ENCODE peak calls at places on chromosomes 4 and X, in eight cellular contexts. W is AG09309; D is activated CD4-positive, alpha-beta T cell treated with anti-CD3 and anti-CD28 coated beads, Interleukin-2, amount 10 ng/mL, durations not matched to agents 7 days and 5 days; G is H9; P is stimulated activated CD4-positive, alpha-beta T cell treated with anti-CD3 and anti-CD28 coated beads, Interleukin-4, amount 100 ng/mL, for 1 hour; J is neural crest cell; Z is activated B cell treated with CpG ODN at 0.5 μM for 24 hours; M is dorsolateral prefrontal cortex. X is an unnamed sample.

GRCh38 chrX:129347291-129347690 is 176.0 kb downstream of the SMARCA1 start:
- DNase-seq in Z (no peak), M (no peak), P (no peak), G (peak), J (no peak), D (no peak), W (no peak), X (no peak)

GRCh38 chr4:147761218-147761883 is 29.5 kb downstream of the ARHGAP10 start:
- DNase-seq in Z (no peak), D (no peak), W (no peak), J (no peak), P (no peak), M (no peak), G (no peak), X (no peak)

GRCh38 chr4:721261-722171 is 15.9 kb downstream of the PCGF3 start:
- DNase-seq in W (no peak), Z (no peak), G (no peak), D (no peak), M (no peak), P (no peak), J (no peak), X (no peak)

GRCh38 chr4:183838987-183839712 is 66.0 kb upstream of the STOX2 start:
- DNase-seq in W (no peak), Z (no peak), M (no peak), J (no peak), G (no peak), D (no peak), P (no peak), X (no peak)

GRCh38 chr4:27836505-27836904 is 975.9 kb downstream of the STIM2 start:
- DNase-seq in D (no peak), G (no peak), P (no peak), Z (no peak), W (no peak), J (no peak), M (no peak), X (no peak)

GRCh38 chr4:110361921-110362320 is 114.0 kb upstream of the ENPEP start:
- DNase-seq in Z (no peak), G (no peak), W (no peak), P (no peak), J (no peak), M (no peak), D (no peak), X (peak)

GRCh38 chrX:128816919-128817318 is 706.4 kb downstream of the SMARCA1 start:
- DNase-seq in Z (no peak), J (peak), W (no peak), P (no peak), D (no peak), G (peak), M (no peak), X (no peak)

GRCh38 chr4:79181190-79181589 is 144.7 kb downstream of the NAA11 start:
- DNase-seq in J (no peak), M (no peak), G (no peak), Z (no peak), D (no peak), P (no peak), W (no peak), X (no peak)

GRCh38 chr4:76984127-76984526 is 34.6 kb downstream of the SEPTIN11 start:
- DNase-seq in M (no peak), D (no peak), J (no peak), G (no peak), P (no peak), Z (no peak), W (no peak), X (no peak)

GRCh38 chr4:71396382-71396781 is 57.6 kb downstream of the SLC4A4 start:
- DNase-seq in D (no peak), J (no peak), Z (no peak), P (no peak), M (no peak), G (no peak), W (peak), X (no peak)

GRCh38 chr4:40475609-40476008 is 140.5 kb downstream of the CHRNA9 start:
- DNase-seq in G (no peak), Z (no peak), P (no peak), W (no peak), M (no peak), J (no peak), D (no peak), X (no peak)

GRCh38 chr4:76078033-76078613 is 3.6 kb downstream of the ART3 start:
- DNase-seq in P (no peak), M (no peak), W (no peak), J (no peak), G (no peak), Z (no peak), D (no peak), X (no peak)

GRCh38 chr4:145557720-145558119 is 61.5 kb upstream of the MMAA start:
- DNase-seq in Z (no peak), M (no peak), D (peak), J (peak), W (peak), P (peak), G (peak), X (peak)

GRCh38 chrX:47749185-47749967 is 87.3 kb upstream of the ZNF81 start:
- DNase-seq in M (no peak), Z (no peak), P (no peak), G (no peak), J (no peak), W (no peak), D (no peak), X (no peak)

GRCh38 chrX:8971116-8971515 is 62.8 kb downstream of the FAM9B start:
- DNase-seq in W (no peak), M (no peak), G (no peak), Z (no peak), P (no peak), J (no peak), D (peak), X (no peak)

GRCh38 chr4:113809313-113809712 is 47.8 kb upstream of the CAMK2D start:
- DNase-seq in J (no peak), W (no peak), M (no peak), G (no peak), P (no peak), Z (no peak), D (no peak), X (no peak)

GRCh38 chr4:23934915-23935314 is 45.1 kb upstream of the PPARGC1A start:
- DNase-seq in Z (no peak), W (peak), J (no peak), P (no peak), G (no peak), D (no peak), M (no peak), X (no peak)

GRCh38 chr4:113919611-113920010 is 59.8 kb downstream of the ARSJ start:
- DNase-seq in G (no peak), Z (no peak), P (no peak), D (no peak), J (no peak), M (no peak), W (no peak), X (no peak)

GRCh38 chr4:124684301-124684700 is 28.2 kb downstream of the ANKRD50 start:
- DNase-seq in P (no peak), Z (no peak), M (no peak), G (no peak), D (no peak), W (no peak), J (no peak), X (no peak)

GRCh38 chr4:1052231-1052671 is 40.8 kb downstream of the FGFRL1 start:
- DNase-seq in D (no peak), J (no peak), G (peak), M (no peak), P (no peak), W (no peak), Z (peak), X (no peak)

GRCh38 chrX:82081027-82081426 is 879.1 kb downstream of the SH3BGRL start:
- DNase-seq in W (no peak), Z (no peak), D (no peak), G (no peak), J (no peak), P (no peak), M (no peak), X (no peak)

GRCh38 chrX:70481871-70482270 is 37.2 kb downstream of the DLG3 start:
- DNase-seq in Z (no peak), J (no peak), G (no peak), D (no peak), M (no peak), W (no peak), P (no peak), X (no peak)

GRCh38 chrX:118116308-118117068 is at the start of gene KLHL13:
- DNase-seq in W (no peak), G (peak), J (peak), P (peak), D (peak), M (peak), Z (no peak), X (peak)

GRCh38 chrX:40570346-40571093 is 10.2 kb upstream of the ATP6AP2 start:
- DNase-seq in D (peak), M (no peak), W (no peak), J (no peak), G (no peak), Z (peak), P (peak), X (peak)

GRCh38 chr4:98749206-98749605 is 90.8 kb upstream of the TSPAN5 start:
- DNase-seq in G (no peak), J (no peak), M (no peak), Z (no peak), D (no peak), P (no peak), W (no peak), X (no peak)

GRCh38 chrX:117751155-117751554 is 365.5 kb downstream of the KLHL13 start:
- DNase-seq in W (no peak), D (no peak), M (no peak), Z (no peak), G (no peak), P (no peak), J (no peak), X (no peak)

GRCh38 chr4:105389167-105389566 is 84.7 kb downstream of the PPA2 start:
- DNase-seq in W (peak), D (no peak), G (no peak), Z (no peak), P (no peak), M (no peak), J (no peak), X (no peak)

GRCh38 chr4:7399433-7400234 is 35.1 kb downstream of the PSAPL1 start:
- DNase-seq in W (no peak), J (no peak), D (no peak), Z (no peak), G (no peak), M (no peak), P (no peak), X (no peak)

GRCh38 chrX:68995386-68995779 is 166.6 kb downstream of the EFNB1 start:
- DNase-seq in J (no peak), D (no peak), G (no peak), M (no peak), P (no peak), Z (no peak), W (no peak), X (no peak)

GRCh38 chrX:103520391-103520790 is 1.1 kb upstream of the RAB40A start:
- DNase-seq in W (no peak), J (no peak), G (no peak), M (no peak), D (no peak), Z (no peak), P (no peak), X (no peak)

GRCh38 chr4:54102747-54103146 is 2.8 kb downstream of the GSX2 start:
- DNase-seq in D (no peak), M (no peak), Z (no peak), W (no peak), J (no peak), P (no peak), G (no peak), X (no peak)

GRCh38 chrX:12657433-12657832 is 133.8 kb upstream of the PRPS2 start:
- DNase-seq in D (no peak), J (no peak), P (no peak), M (no peak), Z (no peak), W (no peak), G (no peak), X (no peak)

GRCh38 chrX:45601052-45601451 is 400.4 kb upstream of the DIPK2B start:
- DNase-seq in G (peak), Z (no peak), P (no peak), M (no peak), D (no peak), J (no peak), W (no peak), X (no peak)